ENCODE peak calls at places on chromosome 7, in six cellular contexts. Y is AG10803, Z is colonic mucosa, G is PC-3, O is endothelial cell of umbilical vein, F is GM23248. T is an unnamed sample.
A peak's percentile ranks its signal among the peaks of the same experiment; 100 is the strongest.

GRCh38 chr7:22791204-22792158 is 31.2 kb downstream of the TOMM7 start:
- DNase-seq in Y (peak; percentile 60), Z (no peak), G (no peak), O (no peak), F (peak; percentile 52), T (peak; percentile 47)

GRCh38 chr7:92682324-92682723 is 92.1 kb upstream of the FAM133B start:
- DNase-seq in Y (no peak), Z (no peak), G (no peak), O (no peak), F (no peak), T (no peak)

GRCh38 chr7:26813426-26813825 is 51.0 kb downstream of the SKAP2 start:
- DNase-seq in Y (peak; percentile 55), Z (no peak), G (no peak), O (no peak), F (peak; percentile 6), T (peak; percentile 38)

GRCh38 chr7:104207348-104207730 is 474 bp downstream of the ORC5 start:
- DNase-seq in Y (peak; percentile 10), Z (peak; percentile 20), G (peak; percentile 2), O (peak; percentile 60), F (peak; percentile 55), T (no peak)

GRCh38 chr7:17849504-17849903 is 90.8 kb downstream of the SNX13 start:
- DNase-seq in Y (peak; percentile 52), Z (no peak), G (no peak), O (no peak), F (peak; percentile 40), T (no peak)

GRCh38 chr7:27166475-27167169 is 1.3 kb upstream of the HOXA9 start:
- DNase-seq in Y (no peak), Z (no peak), G (peak; percentile 33), O (no peak), F (peak; percentile 66), T (peak; percentile 38)

GRCh38 chr7:123355576-123356195 is 155.9 kb upstream of the SLC13A1 start:
- DNase-seq in Y (no peak), Z (no peak), G (peak; percentile 6), O (no peak), F (no peak), T (no peak)

GRCh38 chr7:55111007-55111406 is 92.2 kb downstream of the EGFR start:
- DNase-seq in Y (peak; percentile 92), Z (no peak), G (no peak), O (no peak), F (peak; percentile 68), T (no peak)

GRCh38 chr7:45599851-45600706 is 25.9 kb downstream of the ADCY1 start:
- DNase-seq in Y (no peak), Z (peak; percentile 11), G (no peak), O (no peak), F (no peak), T (no peak)

GRCh38 chr7:155590215-155591023 is 44.1 kb upstream of the CNPY1 start:
- DNase-seq in Y (no peak), Z (no peak), G (no peak), O (no peak), F (peak; percentile 38), T (peak; percentile 13)

GRCh38 chr7:130363156-130363847 is 17.0 kb upstream of the CPA1 start:
- DNase-seq in Y (peak; percentile 99), Z (no peak), G (peak; percentile 96), O (no peak), F (peak; percentile 99), T (peak; percentile 92)

GRCh38 chr7:9876053-9876452 is 1097.6 kb upstream of the PHF14 start:
- DNase-seq in Y (no peak), Z (no peak), G (no peak), O (no peak), F (no peak), T (no peak)

DNA sequence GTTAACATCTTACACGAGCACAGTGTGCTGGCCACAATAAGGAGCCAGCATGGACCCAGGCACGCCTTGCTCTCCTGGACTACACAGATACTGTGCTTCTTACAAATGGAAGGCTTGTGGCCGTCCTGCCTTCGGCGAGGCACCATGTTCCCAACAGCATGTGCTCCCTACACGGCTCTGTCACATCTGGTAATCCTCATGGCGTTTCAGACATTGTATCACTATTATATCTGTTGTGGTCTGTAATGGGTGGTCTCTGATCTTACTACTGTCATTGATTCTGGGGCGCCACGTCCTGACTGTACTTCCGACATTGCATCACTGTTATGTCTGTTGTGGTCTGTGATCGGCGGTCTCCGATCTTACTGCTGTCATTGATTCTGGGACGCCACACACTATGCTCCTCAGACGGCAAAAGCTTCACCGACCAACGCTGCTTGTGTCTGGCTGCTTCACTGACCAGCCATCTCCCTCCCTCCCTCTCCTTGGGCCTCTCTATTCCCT is 195.4 kb downstream of the MAD1L1 start:
- DNase-seq in Y (peak; percentile 15), Z (no peak), G (no peak), O (no peak), F (no peak), T (no peak)
- H3K4me3 ChIP-seq in Y (peak overlapping the region; percentile 44), Z (peak overlapping the region; percentile 11), G (no peak overlapping the region), O (no peak overlapping the region), F (peak overlapping the region; percentile 55), T (no peak overlapping the region)

GRCh38 chr7:99576251-99576650 is 17.8 kb downstream of the ZNF655 start:
- DNase-seq in Y (no peak), Z (no peak), G (no peak), O (no peak), F (no peak), T (no peak)

GRCh38 chr7:99579281-99579955 is 18.6 kb upstream of the TMEM225B start:
- DNase-seq in Y (no peak), Z (no peak), G (no peak), O (no peak), F (no peak), T (no peak)

DNA sequence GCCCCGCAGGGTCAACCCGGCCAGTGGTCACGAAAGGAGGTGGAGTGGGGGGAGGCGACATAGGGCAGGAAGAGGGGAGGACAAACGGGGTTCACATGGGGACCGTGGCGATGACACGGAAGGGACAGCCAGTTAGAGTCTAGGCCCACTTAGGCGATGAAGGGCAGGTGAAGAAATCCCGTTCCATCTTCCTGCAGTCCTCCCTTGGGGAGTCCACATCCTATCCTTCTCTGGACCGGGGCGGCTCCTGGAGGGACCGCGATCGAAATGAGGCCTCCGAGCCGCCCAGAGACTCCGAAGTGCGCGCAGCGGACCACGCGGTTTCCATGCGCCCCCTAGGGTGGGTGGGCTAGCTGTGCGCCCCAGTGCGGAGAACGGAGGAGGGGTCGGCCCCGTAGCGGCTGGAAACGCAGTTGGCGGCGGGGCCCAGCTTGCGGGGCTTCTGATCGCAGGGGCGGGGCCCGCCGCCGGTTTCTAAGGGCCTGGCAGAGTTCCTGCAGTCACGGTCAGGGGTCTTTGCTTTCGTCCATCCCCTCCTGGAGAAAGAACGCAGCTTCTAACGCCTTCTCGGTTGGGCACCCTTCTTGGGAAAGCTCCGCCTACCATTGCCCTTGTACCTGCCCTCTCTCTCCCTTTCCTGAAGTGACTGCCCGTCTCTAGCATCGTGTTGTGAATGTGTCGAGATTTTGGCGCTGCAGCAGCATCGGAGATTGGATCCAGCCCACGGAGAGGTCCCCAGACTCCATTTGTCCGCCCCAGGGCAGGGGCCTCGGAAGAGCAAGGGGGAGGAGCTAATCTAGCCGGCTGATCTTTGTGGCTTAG is 17.9 kb upstream of the TMEM225B start:
- DNase-seq in Y (peak; percentile 22), Z (peak; percentile 27), G (no peak), O (peak; percentile 50), F (peak; percentile 59), T (no peak)
- H3K4me3 ChIP-seq in Y (peak overlapping the region; percentile 68), Z (peak overlapping the region; percentile 57), G (no peak overlapping the region), O (peak overlapping the region; percentile 31), F (peak overlapping the region; percentile 77), T (peak overlapping the region; percentile 20)

DNA sequence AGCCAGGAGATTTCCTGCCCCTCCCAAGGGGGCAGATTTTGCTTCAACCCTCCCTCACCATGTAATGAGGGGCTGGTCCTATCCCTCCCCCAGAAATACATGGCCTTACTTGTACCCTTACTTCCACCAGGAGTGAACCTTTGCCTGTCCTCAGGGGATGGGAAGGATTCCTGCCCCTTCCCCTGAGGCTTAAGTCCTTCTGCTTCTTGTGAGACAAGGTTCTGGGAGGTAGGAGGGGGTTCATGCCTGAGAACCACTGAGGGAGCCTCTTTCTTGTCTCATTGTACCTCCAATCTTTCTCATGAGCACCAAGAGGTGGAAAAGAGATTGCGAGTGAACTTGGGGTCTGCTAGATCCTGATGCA is 19.5 kb upstream of the MUC3A start:
- DNase-seq in Y (no peak), Z (no peak), G (no peak), O (no peak), F (no peak), T (no peak)
- H3K4me3 ChIP-seq in Y (no peak overlapping the region), Z (no peak overlapping the region), G (no peak overlapping the region), O (no peak overlapping the region), F (no peak overlapping the region), T (no peak overlapping the region)

DNA sequence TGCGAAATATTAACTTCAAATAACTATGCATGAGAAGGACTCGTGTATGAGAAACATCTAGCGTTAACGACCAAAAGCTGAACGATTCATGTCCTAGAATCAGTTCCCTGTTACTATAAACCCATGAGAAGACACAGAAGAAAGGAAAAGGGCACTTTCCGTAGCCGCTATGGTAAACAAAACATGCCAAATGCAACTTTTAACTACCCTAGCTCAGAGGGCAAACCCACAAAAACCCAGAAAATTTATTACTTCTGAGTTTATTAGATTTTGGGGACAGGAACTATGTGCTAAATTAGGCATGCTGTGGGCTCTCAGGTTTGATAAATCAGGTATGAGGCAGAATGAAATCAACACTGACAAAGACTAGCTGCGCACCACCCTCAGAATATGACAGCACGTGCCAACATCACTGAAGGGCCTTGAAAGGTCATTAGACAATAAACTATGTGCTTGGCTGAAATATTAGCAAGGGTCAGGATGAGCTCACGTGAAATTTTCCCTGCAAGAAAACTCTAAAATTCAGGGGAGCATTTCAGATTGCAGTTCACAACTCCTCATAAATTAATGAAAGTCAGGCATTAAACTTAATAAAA is 102.6 kb downstream of the GLI3 start:
- DNase-seq in Y (no peak), Z (no peak), G (no peak), O (no peak), F (no peak), T (no peak)
- H3K4me3 ChIP-seq in Y (no peak overlapping the region), Z (no peak overlapping the region), G (no peak overlapping the region), O (no peak overlapping the region), F (no peak overlapping the region), T (no peak overlapping the region)

T was measured in MG63.